ENCODE peak calls at places on chromosomes 6 and 20, in seven cellular contexts. Q, J, D, E, R, W and B are unnamed samples.

GRCh38 chr6:87817226-87817625 is 115.2 kb upstream of the AKIRIN2 start:
- DNase-seq in Q (no peak), J (no peak), D (no peak), E (no peak), R (no peak), W (no peak), B (no peak)

GRCh38 chr20:31565699-31566331 is 39.3 kb upstream of the ID1 start:
- DNase-seq in Q (no peak), J (peak), D (no peak), E (no peak), R (no peak), W (no peak), B (no peak)

GRCh38 chr20:53034899-53035298 is 62.7 kb downstream of the TSHZ2 start:
- DNase-seq in Q (no peak), J (no peak), D (no peak), E (no peak), R (no peak), W (no peak), B (no peak)

GRCh38 chr6:23650676-23651075 is 475.3 kb upstream of the NRSN1 start:
- DNase-seq in Q (no peak), J (peak), D (no peak), E (no peak), R (peak), W (no peak), B (peak)

GRCh38 chr6:14999106-14999505 is 246.8 kb upstream of the JARID2 start:
- DNase-seq in Q (no peak), J (no peak), D (no peak), E (no peak), R (no peak), W (no peak), B (no peak)

GRCh38 chr6:109344226-109344625 is 38.0 kb downstream of the CD164 start:
- DNase-seq in Q (no peak), J (peak), D (no peak), E (no peak), R (no peak), W (no peak), B (no peak)

GRCh38 chr6:35719830-35720733 is 16.8 kb upstream of the ARMC12 start:
- DNase-seq in Q (no peak), J (no peak), D (peak), E (peak), R (peak), W (peak), B (no peak)

GRCh38 chr20:50267041-50267865 is 76.6 kb downstream of the CEBPB start:
- DNase-seq in Q (no peak), J (peak), D (no peak), E (peak), R (no peak), W (no peak), B (no peak)

GRCh38 chr6:19297880-19298279 is 539.3 kb upstream of the ID4 start:
- DNase-seq in Q (no peak), J (no peak), D (no peak), E (no peak), R (no peak), W (no peak), B (no peak)

GRCh38 chr6:144063744-144064401 is 31.5 kb downstream of the SF3B5 start:
- DNase-seq in Q (peak), J (peak), D (peak), E (peak), R (peak), W (peak), B (peak)
- TF ChIP-seq CTCF in Q (no peak), J (peak), D (peak), E (no peak), R (no peak), W (no peak), B (peak)

DNA sequence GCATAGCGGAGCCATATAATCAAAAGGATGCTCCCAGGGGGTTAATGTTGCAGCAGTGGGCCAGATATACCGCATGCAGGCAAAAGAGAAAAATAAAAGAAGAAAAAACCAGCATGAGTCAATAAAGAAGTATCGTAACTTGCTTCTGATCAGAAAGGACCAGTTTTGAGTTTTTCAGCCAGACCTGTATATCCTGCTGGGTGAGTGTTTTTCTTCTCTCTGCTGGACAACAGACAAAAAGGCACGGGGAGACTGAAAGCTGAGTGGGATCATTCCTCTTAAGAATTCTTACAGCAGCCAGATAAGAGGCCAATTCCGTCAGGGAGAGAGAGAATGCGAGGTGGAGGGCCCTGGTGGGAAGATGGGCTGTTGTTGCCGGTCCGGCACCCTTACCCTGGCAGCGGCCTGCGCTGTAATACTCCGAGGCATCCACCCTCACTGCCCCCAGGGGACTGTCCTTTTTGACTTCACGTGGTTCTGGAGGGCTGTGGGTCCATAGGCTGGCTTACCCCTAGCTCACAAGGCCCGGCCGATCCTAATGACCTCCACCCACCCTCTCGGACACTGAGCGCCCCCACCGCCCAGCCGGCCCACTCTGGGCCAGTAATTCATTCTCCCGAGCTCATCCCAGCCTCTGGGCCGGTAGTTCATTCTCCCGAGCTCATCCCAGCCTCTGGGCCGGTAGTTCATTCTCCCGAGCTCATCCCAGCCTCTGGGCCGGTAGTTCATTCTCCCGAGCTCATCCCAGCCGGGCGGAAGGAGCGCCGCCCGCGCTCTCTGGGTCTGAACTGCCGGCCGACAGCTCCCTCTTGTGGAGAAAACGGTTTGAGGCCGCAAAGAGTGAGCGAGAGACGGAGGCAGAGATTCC is 118.4 kb upstream of the SIRPA start:
- DNase-seq in Q (peak), J (peak), D (peak), E (peak), R (peak), W (peak), B (peak)
- TF ChIP-seq CTCF in Q (peak), J (peak), D (peak), E (peak), R (peak), W (peak), B (peak)

GRCh38 chr6:111730835-111731234 is 125.2 kb upstream of the TRAF3IP2 start:
- DNase-seq in Q (no peak), J (no peak), D (no peak), E (no peak), R (no peak), W (no peak), B (peak)

GRCh38 chr6:111727041-111727440 is 121.4 kb upstream of the TRAF3IP2 start:
- DNase-seq in Q (no peak), J (no peak), D (no peak), E (no peak), R (no peak), W (no peak), B (no peak)

GRCh38 chr6:111724505-111724904 is 118.8 kb upstream of the TRAF3IP2 start:
- DNase-seq in Q (no peak), J (no peak), D (peak), E (no peak), R (no peak), W (no peak), B (no peak)

GRCh38 chr6:111725446-111726112 is 119.9 kb upstream of the TRAF3IP2 start:
- DNase-seq in Q (no peak), J (no peak), D (no peak), E (peak), R (no peak), W (no peak), B (no peak)

DNA sequence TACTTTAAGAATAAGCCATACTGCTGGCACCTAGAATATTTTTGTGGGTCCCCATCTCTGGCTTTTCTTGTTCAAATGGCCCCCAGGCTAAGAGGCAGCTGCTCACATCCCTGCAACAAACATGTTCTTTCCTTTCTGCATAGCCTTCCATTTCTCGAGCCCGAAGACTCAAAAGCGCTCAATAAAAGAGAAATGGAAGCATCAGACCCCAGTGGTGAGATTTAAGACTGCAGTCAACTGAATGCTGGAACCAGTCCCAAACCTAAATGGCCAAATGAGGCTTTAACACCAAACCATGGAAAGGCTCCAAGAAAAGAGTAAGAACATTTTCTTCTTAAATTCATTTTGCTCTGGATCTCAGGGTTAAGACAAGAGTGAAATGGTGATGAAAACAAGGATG is 122.1 kb upstream of the TRAF3IP2 start:
- DNase-seq in Q (no peak), J (peak), D (no peak), E (no peak), R (no peak), W (no peak), B (no peak)
- TF ChIP-seq CTCF in Q (peak), J (peak), D (peak), E (peak), R (no peak), W (peak), B (peak)

DNA sequence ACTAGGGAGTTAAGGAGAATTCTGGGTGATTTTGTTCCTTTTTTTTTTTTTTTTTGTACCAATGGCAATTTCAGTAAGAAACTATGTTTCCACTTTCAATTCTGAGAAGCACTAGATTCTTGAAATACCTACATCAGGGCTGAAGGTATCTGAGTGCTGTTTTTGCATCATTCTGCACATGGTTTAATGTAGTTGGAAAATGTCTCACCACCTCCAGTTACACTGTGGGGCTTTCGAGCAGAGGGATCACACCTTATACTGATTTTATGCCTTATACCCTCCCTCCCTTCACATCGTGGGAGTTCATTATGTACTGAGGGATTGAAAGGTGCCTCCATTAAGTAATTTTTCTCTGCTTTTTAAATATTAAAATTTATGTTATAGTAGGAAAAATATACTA is 144.8 kb downstream of the KLHL32 start:
- DNase-seq in Q (no peak), J (no peak), D (no peak), E (no peak), R (no peak), W (no peak), B (no peak)
- TF ChIP-seq CTCF in Q (no peak), J (no peak), D (no peak), E (no peak), R (no peak), W (no peak), B (no peak)

GRCh38 chr6:145339089-145339488 is 396.2 kb downstream of the EPM2A start:
- DNase-seq in Q (no peak), J (peak), D (no peak), E (no peak), R (no peak), W (no peak), B (no peak)
- TF ChIP-seq CTCF in Q (no peak), J (no peak), D (no peak), E (no peak), R (no peak), W (no peak), B (no peak)

GRCh38 chr6:53544500-53545308 is at the start of gene GCLC:
- DNase-seq in Q (peak), J (peak), D (peak), E (peak), R (peak), W (peak), B (peak)
- TF ChIP-seq CTCF in Q (peak), J (peak), D (peak), E (peak), R (peak), W (peak), B (peak)

DNA sequence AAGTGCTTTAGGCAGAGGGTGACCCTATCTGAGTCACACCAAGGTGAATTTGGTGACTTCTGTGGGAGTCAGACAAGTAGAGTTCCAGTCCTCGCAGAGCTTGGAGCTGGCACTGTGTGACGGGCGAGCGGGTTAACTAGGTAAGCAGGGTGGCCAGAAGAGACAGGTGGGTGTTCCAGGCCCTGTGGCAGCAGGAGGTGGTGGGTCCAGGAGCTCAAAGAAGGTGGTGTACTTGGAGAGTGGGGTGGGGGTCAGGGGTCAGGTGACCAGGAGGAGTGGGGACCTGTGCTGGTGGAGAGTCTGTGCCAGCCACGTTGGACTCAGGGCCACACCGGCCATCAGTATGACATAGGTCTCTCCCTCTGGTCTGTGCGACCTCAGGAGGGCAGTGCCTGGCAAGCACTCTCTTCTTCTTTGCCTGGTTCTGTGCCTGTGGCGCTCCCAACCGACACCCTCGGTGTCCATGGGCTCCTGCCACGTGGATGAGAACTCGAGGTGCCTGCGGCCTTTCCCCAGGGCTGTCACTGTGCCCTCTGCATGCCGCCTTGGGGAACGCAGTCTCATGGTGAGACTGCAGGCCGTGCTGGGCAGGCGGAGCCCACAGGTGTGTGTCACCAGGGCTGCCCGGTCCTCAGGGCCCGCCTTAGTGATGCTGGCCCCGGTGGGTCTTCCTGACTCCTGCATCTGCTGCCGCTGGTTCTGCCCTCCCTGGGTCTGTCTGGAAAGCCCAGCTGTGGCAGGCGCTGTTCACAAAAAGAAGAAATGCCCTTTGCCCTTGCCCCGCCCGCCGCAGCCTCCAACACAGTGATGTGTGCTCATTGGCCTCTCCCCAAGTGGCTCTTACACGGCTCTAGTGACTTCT is 1.6 kb downstream of the MRGBP start:
- DNase-seq in Q (no peak), J (no peak), D (no peak), E (no peak), R (no peak), W (no peak), B (no peak)
- TF ChIP-seq CTCF in Q (no peak), J (no peak), D (no peak), E (no peak), R (no peak), W (no peak), B (no peak)

GRCh38 chr20:38043512-38044300 is 10.2 kb downstream of the RPRD1B start:
- DNase-seq in Q (no peak), J (peak), D (no peak), E (peak), R (no peak), W (no peak), B (no peak)
- TF ChIP-seq CTCF in Q (no peak), J (peak), D (no peak), E (no peak), R (no peak), W (no peak), B (no peak)